ENCODE peak calls at places on chromosomes 16 and 17, in nine cellular contexts. Y is Calu3; B is stimulated activated CD4-positive, alpha-beta T cell treated with anti-CD3 and anti-CD28 coated beads, Interleukin-4, amount 100 ng/mL, for 1 hour; Z is occipital lobe; E is fibroblast of pulmonary artery; S is cardiac muscle cell; Q is T1000; L is GM04504; D is M059J. N is an unnamed sample.
A peak's percentile ranks its signal among the peaks of the same experiment; 100 is the strongest.

GRCh38 chr16:89164847-89165684 is 6.5 kb upstream of the CDH15 start:
- DNase-seq in Y (no peak), B (no peak), Z (no peak), E (no peak), S (no peak), Q (no peak), L (no peak), D (no peak), N (no peak)

GRCh38 chr16:54946909-54947308 is 16.2 kb downstream of the IRX5 start:
- DNase-seq in Y (no peak), B (no peak), Z (no peak), E (no peak), S (no peak), Q (no peak), L (no peak), D (no peak), N (no peak)

GRCh38 chr17:35449371-35449931 is 885 bp upstream of the SLFN13 start:
- DNase-seq in Y (no peak), B (no peak), Z (no peak), E (no peak), S (peak; percentile 20), Q (no peak), L (no peak), D (peak; percentile 59), N (no peak)

GRCh38 chr17:34503804-34504203 is 75.6 kb upstream of the TMEM132E start:
- DNase-seq in Y (no peak), B (no peak), Z (no peak), E (peak; percentile 8), S (peak; percentile 23), Q (no peak), L (no peak), D (no peak), N (no peak)

GRCh38 chr16:13961099-13961811 is 41.3 kb downstream of the ERCC4 start:
- DNase-seq in Y (no peak), B (no peak), Z (no peak), E (peak; percentile 56), S (peak; percentile 74), Q (no peak), L (no peak), D (peak; percentile 16), N (peak; percentile 94)

GRCh38 chr17:76833034-76833689 is 35.0 kb upstream of the MGAT5B start:
- DNase-seq in Y (no peak), B (no peak), Z (no peak), E (no peak), S (no peak), Q (no peak), L (no peak), D (no peak), N (peak; percentile 12)

GRCh38 chr16:82639666-82640336 is 13.0 kb downstream of the CDH13 start:
- DNase-seq in Y (peak; percentile 74), B (peak; percentile 60), Z (peak; percentile 23), E (peak; percentile 80), S (peak; percentile 78), Q (no peak), L (no peak), D (peak; percentile 78), N (peak; percentile 89)

GRCh38 chr17:2063306-2064146 is 8.6 kb downstream of the HIC1 start:
- DNase-seq in Y (no peak), B (no peak), Z (no peak), E (peak; percentile 81), S (peak; percentile 86), Q (no peak), L (no peak), D (no peak), N (no peak)

GRCh38 chr17:30426292-30426691 is 47.6 kb downstream of the CPD start:
- DNase-seq in Y (no peak), B (no peak), Z (no peak), E (no peak), S (no peak), Q (no peak), L (no peak), D (peak; percentile 8), N (no peak)

GRCh38 chr17:2634361-2634960 is 41.0 kb downstream of the PAFAH1B1 start:
- DNase-seq in Y (peak; percentile 54), B (no peak), Z (no peak), E (no peak), S (no peak), Q (no peak), L (peak; percentile 3), D (peak; percentile 91), N (peak; percentile 55)

GRCh38 chr17:77476920-77477805 is 336.4 kb downstream of the SEC14L1 start:
- DNase-seq in Y (no peak), B (peak; percentile 40), Z (peak; percentile 62), E (peak; percentile 94), S (peak; percentile 97), Q (peak; percentile 87), L (peak; percentile 99), D (peak; percentile 98), N (no peak)

GRCh38 chr17:933168-934083 is 46.1 kb downstream of the NXN start:
- DNase-seq in Y (peak; percentile 55), B (no peak), Z (no peak), E (peak; percentile 95), S (peak; percentile 95), Q (peak; percentile 61), L (peak; percentile 54), D (peak; percentile 98), N (peak; percentile 95)

GRCh38 chr16:12455287-12455798 is 348.3 kb downstream of the CPPED1 start:
- DNase-seq in Y (peak; percentile 82), B (peak; percentile 47), Z (peak; percentile 29), E (peak; percentile 64), S (peak; percentile 67), Q (no peak), L (peak; percentile 17), D (peak; percentile 58), N (peak; percentile 55)

GRCh38 chr16:22077700-22078313 is 14.5 kb upstream of the VWA3A start:
- DNase-seq in Y (peak; percentile 85), B (peak; percentile 73), Z (peak; percentile 30), E (peak; percentile 79), S (peak; percentile 77), Q (peak; percentile 65), L (no peak), D (peak; percentile 59), N (peak; percentile 39)

GRCh38 chr17:66578781-66579489 is 256.0 kb upstream of the CACNG5 start:
- DNase-seq in Y (no peak), B (no peak), Z (no peak), E (no peak), S (no peak), Q (no peak), L (no peak), D (peak; percentile 24), N (no peak)

GRCh38 chr16:29972992-29973383 is 680 bp upstream of the TAOK2 start:
- DNase-seq in Y (no peak), B (no peak), Z (no peak), E (no peak), S (no peak), Q (no peak), L (no peak), D (no peak), N (no peak)

GRCh38 chr16:10619271-10619849 is 39.0 kb upstream of the EMP2 start:
- DNase-seq in Y (peak; percentile 76), B (peak; percentile 6), Z (no peak), E (no peak), S (no peak), Q (no peak), L (no peak), D (no peak), N (peak; percentile 47)

GRCh38 chr17:49631496-49631895 is 46.4 kb downstream of the SPOP start:
- DNase-seq in Y (no peak), B (no peak), Z (no peak), E (no peak), S (no peak), Q (no peak), L (no peak), D (peak; percentile 65), N (no peak)

GRCh38 chr16:87363771-87364476 is 19.7 kb downstream of the FBXO31 start:
- DNase-seq in Y (no peak), B (no peak), Z (no peak), E (no peak), S (no peak), Q (no peak), L (no peak), D (no peak), N (no peak)

GRCh38 chr17:10149573-10150399 is 48.6 kb downstream of the GAS7 start:
- DNase-seq in Y (peak; percentile 33), B (no peak), Z (no peak), E (peak; percentile 78), S (peak; percentile 90), Q (peak; percentile 64), L (no peak), D (peak; percentile 82), N (peak; percentile 84)

GRCh38 chr17:15263206-15263579 is 1.9 kb downstream of the PMP22 start:
- DNase-seq in Y (peak; percentile 5), B (no peak), Z (peak; percentile 58), E (peak; percentile 83), S (peak; percentile 92), Q (peak; percentile 69), L (peak; percentile 76), D (peak; percentile 74), N (peak; percentile 61)

GRCh38 chr16:24721830-24722238 is 7.6 kb upstream of the TNRC6A start:
- DNase-seq in Y (no peak), B (peak; percentile 38), Z (no peak), E (no peak), S (no peak), Q (no peak), L (no peak), D (peak; percentile 87), N (peak; percentile 63)

GRCh38 chr16:10245002-10245401 is 62.8 kb upstream of the GRIN2A start:
- DNase-seq in Y (no peak), B (no peak), Z (peak; percentile 53), E (no peak), S (no peak), Q (no peak), L (no peak), D (no peak), N (no peak)

GRCh38 chr17:50262001-50262794 is 12.1 kb upstream of the TMEM92 start:
- DNase-seq in Y (peak; percentile 29), B (no peak), Z (no peak), E (no peak), S (no peak), Q (no peak), L (no peak), D (no peak), N (no peak)

GRCh38 chr17:60077672-60078519 is 825 bp downstream of the HEATR6 start:
- DNase-seq in Y (no peak), B (peak; percentile 51), Z (no peak), E (peak; percentile 54), S (peak; percentile 51), Q (no peak), L (no peak), D (peak; percentile 14), N (no peak)

GRCh38 chr16:787978-788398 is at the start of gene RPUSD1:
- DNase-seq in Y (no peak), B (peak; percentile 27), Z (peak; percentile 29), E (no peak), S (no peak), Q (no peak), L (no peak), D (no peak), N (no peak)

GRCh38 chr17:82947051-82947991 is 107.5 kb upstream of the ZNF750 start:
- DNase-seq in Y (no peak), B (no peak), Z (no peak), E (no peak), S (no peak), Q (no peak), L (no peak), D (no peak), N (no peak)

GRCh38 chr17:65633988-65634387 is 72.5 kb upstream of the AXIN2 start:
- DNase-seq in Y (no peak), B (no peak), Z (no peak), E (peak; percentile 45), S (peak; percentile 8), Q (no peak), L (no peak), D (no peak), N (no peak)

GRCh38 chr16:23642246-23642774 is 1.0 kb downstream of the DCTN5 start:
- DNase-seq in Y (no peak), B (no peak), Z (no peak), E (no peak), S (no peak), Q (no peak), L (no peak), D (no peak), N (no peak)

GRCh38 chr16:52741386-52741785 is 194.4 kb upstream of the TOX3 start:
- DNase-seq in Y (no peak), B (no peak), Z (no peak), E (no peak), S (no peak), Q (no peak), L (no peak), D (no peak), N (no peak)

GRCh38 chr16:3030872-3031212 is 5.9 kb downstream of the BICDL2 start:
- DNase-seq in Y (no peak), B (no peak), Z (no peak), E (no peak), S (no peak), Q (no peak), L (no peak), D (no peak), N (no peak)

N was measured in SW480.